ENCODE peak calls at places on chromosomes 12 and 14, in five cellular contexts. P is CD8-positive, alpha-beta memory T cell; N is right atrium auricular region; Z is tibial nerve; R is GM23248. B is an unnamed sample. For H3K4me1, the result is how much of the 10 kb centered on the place peaks cover.

GRCh38 chr14:105944632-105945610 is 418.5 kb downstream of the TMEM121 start:
- DNase-seq in P (peak), N (peak), Z (peak), R (peak), B (no peak)

GRCh38 chr12:96136720-96137378 is 57.3 kb upstream of the ELK3 start:
- DNase-seq in P (no peak), N (no peak), Z (no peak), R (peak), B (no peak)

GRCh38 chr14:50598765-50599164 is 38.8 kb downstream of the ATL1 start:
- DNase-seq in P (no peak), N (no peak), Z (no peak), R (no peak), B (no peak)

GRCh38 chr12:127172857-127173256 is 1094.1 kb upstream of the TMEM132C start:
- DNase-seq in P (no peak), N (peak), Z (no peak), R (no peak), B (no peak)

GRCh38 chr14:56813143-56813551 is 2.9 kb upstream of the OTX2 start:
- DNase-seq in P (no peak), N (no peak), Z (no peak), R (no peak), B (no peak)

GRCh38 chr14:35121026-35121886 is 534 bp downstream of the PPP2R3C start:
- DNase-seq in P (no peak), N (no peak), Z (no peak), R (peak), B (no peak)

GRCh38 chr12:127060310-127060847 is 1206.6 kb upstream of the TMEM132C start:
- DNase-seq in P (no peak), N (no peak), Z (no peak), R (no peak), B (no peak)

GRCh38 chr12:61870658-61871559 is 389.3 kb upstream of the USP15 start:
- DNase-seq in P (no peak), N (no peak), Z (no peak), R (no peak), B (no peak)

GRCh38 chr12:116881325-116881866 is at the start of gene HRK:
- DNase-seq in P (no peak), N (no peak), Z (no peak), R (no peak), B (no peak)

GRCh38 chr12:4133636-4134433 is 139.7 kb upstream of the CCND2 start:
- DNase-seq in P (no peak), N (no peak), Z (no peak), R (no peak), B (no peak)

GRCh38 chr14:93994919-93995682 is 2.0 kb upstream of the CCDC197 start:
- DNase-seq in P (no peak), N (peak), Z (no peak), R (peak), B (peak)

GRCh38 chr14:92626041-92626440 is 112.5 kb downstream of the RIN3 start:
- DNase-seq in P (no peak), N (no peak), Z (no peak), R (no peak), B (no peak)

GRCh38 chr12:94266390-94266789 is 118.0 kb downstream of the PLXNC1 start:
- DNase-seq in P (no peak), N (no peak), Z (no peak), R (peak), B (no peak)

GRCh38 chr14:50770586-50770985 is 60.4 kb downstream of the NIN start:
- DNase-seq in P (no peak), N (no peak), Z (no peak), R (no peak), B (no peak)

GRCh38 chr12:24705741-24706358 is 243.1 kb downstream of the BCAT1 start:
- DNase-seq in P (no peak), N (no peak), Z (no peak), R (no peak), B (no peak)

GRCh38 chr12:100794441-100795192 is at the start of gene ANO4:
- DNase-seq in P (no peak), N (no peak), Z (no peak), R (peak), B (no peak)

GRCh38 chr12:75953312-75953906 is 78.2 kb downstream of the PHLDA1 start:
- DNase-seq in P (no peak), N (no peak), Z (no peak), R (peak), B (no peak)

GRCh38 chr14:60968099-60968498 is 12.8 kb downstream of the TRMT5 start:
- DNase-seq in P (no peak), N (no peak), Z (no peak), R (no peak), B (no peak)

GRCh38 chr12:94832105-94832504 is 171.4 kb downstream of the NDUFA12 start:
- DNase-seq in P (no peak), N (no peak), Z (no peak), R (no peak), B (no peak)

GRCh38 chr12:108214486-108214885 is 85.4 kb downstream of the WSCD2 start:
- DNase-seq in P (no peak), N (no peak), Z (no peak), R (peak), B (no peak)

GRCh38 chr14:33839193-33840076 is 111.4 kb downstream of the EGLN3 start:
- DNase-seq in P (peak), N (peak), Z (peak), R (peak), B (peak)

GRCh38 chr12:116318738-116319050 is 41.2 kb upstream of the MED13L start:
- DNase-seq in P (no peak), N (no peak), Z (no peak), R (no peak), B (no peak)

GRCh38 chr12:102592134-102592533 is 111.8 kb upstream of the IGF1 start:
- DNase-seq in P (no peak), N (no peak), Z (no peak), R (no peak), B (no peak)

GRCh38 chr12:10849425-10849878 is at the start of gene PRR4:
- DNase-seq in P (peak), N (no peak), Z (no peak), R (no peak), B (no peak)

GRCh38 chr12:111431772-111432171 is 26.0 kb downstream of the SH2B3 start:
- DNase-seq in P (no peak), N (no peak), Z (no peak), R (no peak), B (no peak)
- H3K4me1 ChIP-seq in P (half or more), N (half or more), Z (half or more), R (half or more), B (under half)

DNA sequence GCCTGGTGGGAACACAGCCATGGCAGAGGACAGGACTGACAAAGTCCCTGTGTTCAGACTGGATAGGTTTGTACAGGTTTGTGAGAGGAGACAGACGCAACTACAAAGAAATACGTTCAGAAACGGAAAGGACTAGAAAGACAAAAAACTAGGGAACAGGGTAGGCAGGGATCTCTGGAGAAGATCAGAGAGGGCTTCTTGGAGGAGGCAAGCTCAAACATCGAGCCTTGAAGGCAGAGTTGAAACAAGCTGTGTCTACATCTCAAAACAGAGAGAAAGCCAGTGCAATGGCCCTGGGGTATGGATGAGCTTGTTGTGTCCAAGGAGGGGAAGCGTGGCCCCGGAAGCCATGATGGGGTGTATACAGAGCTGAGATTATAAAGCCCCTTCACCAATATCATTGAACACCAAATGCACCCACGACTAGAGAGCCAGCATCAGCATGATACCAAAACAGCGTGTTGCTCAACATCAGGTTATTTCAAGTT is 89.6 kb upstream of the NCOR2 start:
- DNase-seq in P (no peak), N (no peak), Z (no peak), R (no peak), B (no peak)
- H3K4me1 ChIP-seq in P (under half), N (under half), Z (under half), R (under half), B (under half)

GRCh38 chr12:110577717-110578521 is 5.2 kb downstream of the PPTC7 start:
- DNase-seq in P (peak), N (no peak), Z (no peak), R (peak), B (no peak)
- H3K4me1 ChIP-seq in P (half or more), N (half or more), Z (under half), R (under half), B (half or more)

GRCh38 chr12:110543252-110543959 is 39.7 kb downstream of the PPTC7 start:
- DNase-seq in P (no peak), N (peak), Z (peak), R (no peak), B (peak)
- H3K4me1 ChIP-seq in P (under half), N (half or more), Z (under half), R (under half), B (under half)

DNA sequence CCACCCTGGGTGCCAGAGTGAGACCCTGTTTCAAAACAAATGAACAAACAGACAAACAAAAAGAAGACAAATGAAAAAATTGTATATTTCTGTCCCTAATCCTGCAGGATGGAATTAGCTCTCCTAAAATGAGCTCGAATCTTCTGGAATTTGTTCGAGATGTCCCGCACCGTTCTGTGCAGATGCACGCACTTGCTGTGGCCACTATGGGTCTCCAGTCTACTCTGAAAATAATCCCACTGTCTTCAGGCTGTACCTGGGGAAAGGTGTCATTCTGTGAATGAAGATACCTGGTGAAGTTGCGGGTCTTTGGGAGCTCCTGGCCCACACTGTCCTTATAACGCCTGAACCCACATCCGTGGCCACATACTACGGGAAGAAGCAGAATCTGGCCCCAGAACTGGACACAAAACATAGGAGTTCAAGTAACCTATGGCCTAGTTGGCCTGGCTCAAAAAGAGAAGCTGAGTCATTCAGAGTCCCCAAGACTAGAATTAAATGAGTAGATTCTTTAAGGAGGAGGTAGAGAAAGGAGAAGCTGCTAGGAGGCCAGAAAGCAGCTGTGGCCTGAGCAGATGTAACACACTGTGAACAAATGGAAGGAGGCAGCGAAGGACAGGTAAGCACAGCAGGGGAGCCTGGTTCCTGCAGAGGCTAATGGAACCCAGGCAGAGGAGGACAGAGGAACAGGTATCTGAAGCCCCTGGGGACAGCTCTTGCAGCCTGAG is 108.6 kb downstream of the FOXN3 start:
- DNase-seq in P (no peak), N (no peak), Z (no peak), R (peak), B (no peak)
- H3K4me1 ChIP-seq in P (under half), N (half or more), Z (under half), R (under half), B (under half)

GRCh38 chr12:132824053-132824452 is 4.6 kb downstream of the GOLGA3 start:
- DNase-seq in P (no peak), N (no peak), Z (no peak), R (peak), B (no peak)
- H3K4me1 ChIP-seq in P (under half), N (under half), Z (under half), R (under half), B (under half)

GRCh38 chr12:110636516-110636915 is 22.6 kb downstream of the TCTN1 start:
- DNase-seq in P (no peak), N (no peak), Z (no peak), R (no peak), B (no peak)
- H3K4me1 ChIP-seq in P (under half), N (under half), Z (under half), R (under half), B (under half)

GRCh38 chr14:64706552-64707193 is 2.4 kb downstream of the PLEKHG3 start:
- DNase-seq in P (no peak), N (no peak), Z (no peak), R (no peak), B (peak)
- H3K4me1 ChIP-seq in P (half or more), N (half or more), Z (half or more), R (under half), B (under half)